ENCODE peak calls at places on chromosomes 12 and 14, in seven cellular contexts. One of them, this sample, is unnamed.

GRCh38 chr14:93906341-93907329 is 20.5 kb upstream of the FAM181A start:
- DNase-seq in Karpas-422: peak; percentile 94
- DNase-seq in GM23248: peak; percentile 65
- DNase-seq in OCI-LY7: peak; percentile 72
- DNase-seq in PC-9: peak; percentile 2
- DNase-seq in hepatocyte: peak; percentile 75
- DNase-seq in MM.1S: peak; percentile 59
- DNase-seq in this sample: peak; percentile 77

GRCh38 chr12:57342207-57342691 is 88.6 kb downstream of the R3HDM2 start:
- DNase-seq in Karpas-422: no peak
- DNase-seq in GM23248: peak; percentile 35
- DNase-seq in OCI-LY7: no peak
- DNase-seq in PC-9: no peak
- DNase-seq in hepatocyte: peak; percentile 51
- DNase-seq in MM.1S: no peak
- DNase-seq in this sample: peak; percentile 48

GRCh38 chr12:53777936-53778644 is 26.3 kb upstream of the CISTR start:
- DNase-seq in Karpas-422: no peak
- DNase-seq in GM23248: peak; percentile 27
- DNase-seq in OCI-LY7: no peak
- DNase-seq in PC-9: no peak
- DNase-seq in hepatocyte: no peak
- DNase-seq in MM.1S: no peak
- DNase-seq in this sample: no peak

GRCh38 chr12:119679081-119679480 is 11.1 kb downstream of the PRKAB1 start:
- DNase-seq in Karpas-422: no peak
- DNase-seq in GM23248: no peak
- DNase-seq in OCI-LY7: no peak
- DNase-seq in PC-9: no peak
- DNase-seq in hepatocyte: no peak
- DNase-seq in MM.1S: no peak
- DNase-seq in this sample: no peak

GRCh38 chr12:6551063-6551461 is 4.8 kb downstream of the IFFO1 start:
- DNase-seq in Karpas-422: no peak
- DNase-seq in GM23248: peak; percentile 83
- DNase-seq in OCI-LY7: no peak
- DNase-seq in PC-9: no peak
- DNase-seq in hepatocyte: no peak
- DNase-seq in MM.1S: no peak
- DNase-seq in this sample: no peak

GRCh38 chr14:75274045-75274898 is 4.4 kb upstream of the FOS start:
- DNase-seq in Karpas-422: no peak
- DNase-seq in GM23248: no peak
- DNase-seq in OCI-LY7: no peak
- DNase-seq in PC-9: no peak
- DNase-seq in hepatocyte: no peak
- DNase-seq in MM.1S: no peak
- DNase-seq in this sample: no peak

GRCh38 chr12:80218925-80219714 is 119.8 kb downstream of the OTOGL start:
- DNase-seq in Karpas-422: no peak
- DNase-seq in GM23248: no peak
- DNase-seq in OCI-LY7: no peak
- DNase-seq in PC-9: no peak
- DNase-seq in hepatocyte: peak; percentile 35
- DNase-seq in MM.1S: no peak
- DNase-seq in this sample: no peak

GRCh38 chr12:101468948-101469347 is 6.2 kb upstream of the SPIC start:
- DNase-seq in Karpas-422: no peak
- DNase-seq in GM23248: no peak
- DNase-seq in OCI-LY7: no peak
- DNase-seq in PC-9: no peak
- DNase-seq in hepatocyte: no peak
- DNase-seq in MM.1S: no peak
- DNase-seq in this sample: no peak

GRCh38 chr12:125280482-125281377 is 215.5 kb downstream of the AACS start:
- DNase-seq in Karpas-422: no peak
- DNase-seq in GM23248: no peak
- DNase-seq in OCI-LY7: no peak
- DNase-seq in PC-9: no peak
- DNase-seq in hepatocyte: peak; percentile 23
- DNase-seq in MM.1S: no peak
- DNase-seq in this sample: no peak

GRCh38 chr14:63501429-63501828 is 41.7 kb downstream of the PPP2R5E start:
- DNase-seq in Karpas-422: no peak
- DNase-seq in GM23248: no peak
- DNase-seq in OCI-LY7: no peak
- DNase-seq in PC-9: no peak
- DNase-seq in hepatocyte: no peak
- DNase-seq in MM.1S: no peak
- DNase-seq in this sample: no peak

GRCh38 chr12:55724226-55724939 is 4.2 kb downstream of the RDH5 start:
- DNase-seq in Karpas-422: peak; percentile 91
- DNase-seq in GM23248: peak; percentile 86
- DNase-seq in OCI-LY7: peak; percentile 78
- DNase-seq in PC-9: peak; percentile 43
- DNase-seq in hepatocyte: peak; percentile 79
- DNase-seq in MM.1S: peak; percentile 47
- DNase-seq in this sample: peak; percentile 71

GRCh38 chr12:30877110-30877875 is 49.3 kb upstream of the TSPAN11 start:
- DNase-seq in Karpas-422: no peak
- DNase-seq in GM23248: no peak
- DNase-seq in OCI-LY7: no peak
- DNase-seq in PC-9: peak; percentile 19
- DNase-seq in hepatocyte: no peak
- DNase-seq in MM.1S: no peak
- DNase-seq in this sample: no peak

GRCh38 chr12:105459760-105460325 is 129.4 kb downstream of the C12orf75 start:
- DNase-seq in Karpas-422: no peak
- DNase-seq in GM23248: no peak
- DNase-seq in OCI-LY7: no peak
- DNase-seq in PC-9: no peak
- DNase-seq in hepatocyte: no peak
- DNase-seq in MM.1S: no peak
- DNase-seq in this sample: no peak

GRCh38 chr14:73780391-73780790 is 66.2 kb upstream of the PNMA1 start:
- DNase-seq in Karpas-422: no peak
- DNase-seq in GM23248: no peak
- DNase-seq in OCI-LY7: no peak
- DNase-seq in PC-9: no peak
- DNase-seq in hepatocyte: no peak
- DNase-seq in MM.1S: no peak
- DNase-seq in this sample: no peak

GRCh38 chr12:2494490-2495192 is 300.1 kb upstream of the FKBP4 start:
- DNase-seq in Karpas-422: no peak
- DNase-seq in GM23248: no peak
- DNase-seq in OCI-LY7: no peak
- DNase-seq in PC-9: no peak
- DNase-seq in hepatocyte: no peak
- DNase-seq in MM.1S: no peak
- DNase-seq in this sample: no peak

GRCh38 chr14:65558363-65558762 is 145.8 kb downstream of the FUT8 start:
- DNase-seq in Karpas-422: no peak
- DNase-seq in GM23248: no peak
- DNase-seq in OCI-LY7: no peak
- DNase-seq in PC-9: no peak
- DNase-seq in hepatocyte: no peak
- DNase-seq in MM.1S: no peak
- DNase-seq in this sample: no peak
- H3K4me3 ChIP-seq in Karpas-422: no peak overlapping the region
- H3K4me3 ChIP-seq in GM23248: no peak overlapping the region
- H3K4me3 ChIP-seq in OCI-LY7: no peak overlapping the region
- H3K4me3 ChIP-seq in PC-9: no peak overlapping the region
- H3K4me3 ChIP-seq in hepatocyte: no peak overlapping the region
- H3K4me3 ChIP-seq in MM.1S: no peak overlapping the region
- H3K4me3 ChIP-seq in this sample: no peak overlapping the region

GRCh38 chr14:98458702-98459101 is 813.3 kb downstream of the BCL11B start:
- DNase-seq in Karpas-422: no peak
- DNase-seq in GM23248: no peak
- DNase-seq in OCI-LY7: no peak
- DNase-seq in PC-9: no peak
- DNase-seq in hepatocyte: no peak
- DNase-seq in MM.1S: no peak
- DNase-seq in this sample: no peak
- H3K9me2 ChIP-seq in Karpas-422: no peaks in the 10 kb centered on the region
- H3K9me2 ChIP-seq in GM23248: no peaks in the 10 kb centered on the region
- H3K9me2 ChIP-seq in OCI-LY7: no peaks in the 10 kb centered on the region
- H3K9me2 ChIP-seq in PC-9: no peaks in the 10 kb centered on the region
- H3K9me2 ChIP-seq in hepatocyte: no peaks in the 10 kb centered on the region
- H3K9me2 ChIP-seq in MM.1S: no peaks in the 10 kb centered on the region
- H3K9me2 ChIP-seq in this sample: no peaks in the 10 kb centered on the region

DNA sequence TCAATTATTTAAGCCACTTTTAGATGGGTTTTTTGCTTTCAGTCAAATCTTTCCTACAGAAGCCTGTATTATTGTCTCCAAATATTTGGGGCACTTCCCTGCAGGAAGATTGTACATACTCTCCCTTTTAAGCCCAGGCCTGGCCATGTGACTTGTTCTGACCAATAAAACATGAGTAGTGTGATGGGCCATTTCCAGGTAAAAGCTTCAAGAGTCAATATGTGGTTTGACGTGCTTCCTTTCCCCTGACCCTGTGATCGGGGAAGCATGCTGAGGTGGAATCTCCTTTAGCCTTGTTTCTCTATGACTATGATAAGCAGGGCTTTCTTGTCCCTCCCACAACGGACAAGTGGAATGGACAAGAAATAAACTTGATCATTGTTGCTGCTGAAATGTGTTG is 14.2 kb upstream of the NIN start:
- DNase-seq in Karpas-422: no peak
- DNase-seq in GM23248: no peak
- DNase-seq in OCI-LY7: no peak
- DNase-seq in PC-9: no peak
- DNase-seq in hepatocyte: no peak
- DNase-seq in MM.1S: no peak
- DNase-seq in this sample: no peak
- H3K9me3 ChIP-seq in Karpas-422: no peaks in the 10 kb centered on the region
- H3K9me3 ChIP-seq in GM23248: no peaks in the 10 kb centered on the region
- H3K9me3 ChIP-seq in OCI-LY7: no peaks in the 10 kb centered on the region
- H3K9me3 ChIP-seq in PC-9: no peaks in the 10 kb centered on the region
- H3K9me3 ChIP-seq in hepatocyte: no peaks in the 10 kb centered on the region
- H3K9me3 ChIP-seq in MM.1S: no peaks in the 10 kb centered on the region
- H3K9me3 ChIP-seq in this sample: no peaks in the 10 kb centered on the region

GRCh38 chr12:76784600-76785051 is 20.7 kb downstream of the ZDHHC17 start:
- DNase-seq in Karpas-422: no peak
- DNase-seq in GM23248: peak; percentile 88
- DNase-seq in OCI-LY7: no peak
- DNase-seq in PC-9: no peak
- DNase-seq in hepatocyte: no peak
- DNase-seq in MM.1S: no peak
- DNase-seq in this sample: no peak
- H3K4me3 ChIP-seq in Karpas-422: no peak overlapping the region
- H3K4me3 ChIP-seq in GM23248: peak overlapping the region; percentile 55
- H3K4me3 ChIP-seq in OCI-LY7: no peak overlapping the region
- H3K4me3 ChIP-seq in PC-9: no peak overlapping the region
- H3K4me3 ChIP-seq in hepatocyte: no peak overlapping the region
- H3K4me3 ChIP-seq in MM.1S: no peak overlapping the region
- H3K4me3 ChIP-seq in this sample: no peak overlapping the region

DNA sequence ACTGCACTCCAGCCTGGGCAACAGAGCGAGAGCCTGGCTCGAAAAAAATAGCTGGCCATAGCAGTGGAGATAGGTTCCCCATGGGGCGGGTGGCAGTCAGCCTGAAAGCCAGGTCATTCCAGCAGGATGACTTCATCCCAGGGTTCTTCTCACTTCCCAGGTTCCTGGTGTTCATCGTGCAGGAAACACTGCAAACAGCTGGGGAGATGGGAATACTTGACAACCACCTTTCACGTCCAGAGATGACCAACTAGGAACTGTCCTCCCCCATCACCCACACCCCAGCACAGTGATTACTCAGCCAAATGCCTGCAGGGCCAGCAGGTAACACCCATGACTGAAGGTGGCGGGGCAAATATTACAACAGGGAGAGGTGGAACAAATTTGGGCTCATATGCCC is 1.7 kb downstream of the VSIG10 start:
- DNase-seq in Karpas-422: no peak
- DNase-seq in GM23248: peak; percentile 31
- DNase-seq in OCI-LY7: no peak
- DNase-seq in PC-9: peak; percentile 59
- DNase-seq in hepatocyte: peak; percentile 29
- DNase-seq in MM.1S: no peak
- DNase-seq in this sample: no peak
- H3K9me2 ChIP-seq in Karpas-422: no peaks in the 10 kb centered on the region
- H3K9me2 ChIP-seq in GM23248: no peaks in the 10 kb centered on the region
- H3K9me2 ChIP-seq in OCI-LY7: no peaks in the 10 kb centered on the region
- H3K9me2 ChIP-seq in PC-9: no peaks in the 10 kb centered on the region
- H3K9me2 ChIP-seq in hepatocyte: no peaks in the 10 kb centered on the region
- H3K9me2 ChIP-seq in MM.1S: no peaks in the 10 kb centered on the region
- H3K9me2 ChIP-seq in this sample: no peaks in the 10 kb centered on the region

DNA sequence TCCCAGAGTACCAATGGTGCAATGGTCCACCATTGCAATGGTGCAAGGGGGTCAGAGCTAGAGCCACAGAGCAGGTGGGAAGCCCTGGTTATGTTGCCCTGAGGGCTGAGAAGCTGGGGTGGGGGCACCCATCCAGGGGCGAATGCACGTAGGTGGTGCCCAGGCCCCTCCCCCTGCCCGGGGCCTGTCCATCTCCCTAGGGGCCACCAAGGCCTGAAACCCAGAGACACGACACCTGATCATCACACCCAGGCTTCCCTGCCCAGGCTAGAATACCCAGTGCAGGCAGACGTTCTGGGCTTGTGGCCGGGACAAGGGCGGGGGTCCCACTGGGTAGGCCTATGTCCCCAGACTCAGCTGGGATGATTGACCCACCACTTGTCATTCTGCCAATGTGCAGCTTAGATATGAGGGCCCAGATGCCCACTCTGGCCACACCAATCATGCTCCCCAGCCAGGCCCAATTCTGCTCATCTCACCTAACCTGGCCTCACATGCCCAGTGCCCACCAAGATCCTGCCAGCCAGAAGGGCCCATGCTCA is 83.2 kb downstream of the ALG10 start:
- DNase-seq in Karpas-422: no peak
- DNase-seq in GM23248: no peak
- DNase-seq in OCI-LY7: no peak
- DNase-seq in PC-9: no peak
- DNase-seq in hepatocyte: no peak
- DNase-seq in MM.1S: no peak
- DNase-seq in this sample: no peak
- H3K9me3 ChIP-seq in Karpas-422: peaks cover 7% of the 10 kb centered on the region
- H3K9me3 ChIP-seq in GM23248: no peaks in the 10 kb centered on the region
- H3K9me3 ChIP-seq in OCI-LY7: no peaks in the 10 kb centered on the region
- H3K9me3 ChIP-seq in PC-9: no peaks in the 10 kb centered on the region
- H3K9me3 ChIP-seq in hepatocyte: no peaks in the 10 kb centered on the region
- H3K9me3 ChIP-seq in MM.1S: no peaks in the 10 kb centered on the region
- H3K9me3 ChIP-seq in this sample: no peaks in the 10 kb centered on the region

This sample was measured in SK-N-SH.